ENCODE peak calls at places on chromosomes 13 and 19, in four cellular contexts. R is CD4-positive, CD25-positive, alpha-beta regulatory T cell; C is testis; Y is stomach. N is an unnamed sample.
A peak's percentile ranks its signal among the peaks of the same experiment; 100 is the strongest.

GRCh38 chr13:77374786-77375185 is 47.9 kb upstream of the MYCBP2 start:
- DNase-seq in R (no peak), Y (no peak), C (peak; percentile 20), N (no peak)

GRCh38 chr13:90594694-90595093 is 752.8 kb upstream of the MIR17HG start:
- DNase-seq in C (no peak), R (no peak), Y (no peak), N (no peak)

GRCh38 chr13:111202745-111203144 is 87.6 kb downstream of the ARHGEF7 start:
- DNase-seq in Y (no peak), C (peak; percentile 61), R (no peak), N (no peak)

GRCh38 chr13:74715718-74716117 is 581.5 kb upstream of the KLF12 start:
- DNase-seq in Y (no peak), R (no peak), C (no peak), N (no peak)

GRCh38 chr13:21511841-21512240 is 52.7 kb upstream of the ZDHHC20 start:
- DNase-seq in C (no peak), Y (no peak), R (no peak), N (no peak)

GRCh38 chr13:45989607-45990006 is 62.9 kb downstream of the ZC3H13 start:
- DNase-seq in Y (no peak), C (no peak), R (no peak), N (no peak)

GRCh38 chr19:53136432-53136831 is 3.7 kb upstream of the ZNF415 start:
- DNase-seq in C (no peak), Y (no peak), R (no peak), N (no peak)

GRCh38 chr19:42497492-42498226 is 30.6 kb downstream of the CEACAM1 start:
- DNase-seq in C (no peak), Y (peak; percentile 60), R (no peak), N (no peak)

GRCh38 chr13:49436890-49437289 is 7.0 kb downstream of the CAB39L start:
- DNase-seq in C (peak; percentile 43), Y (no peak), R (no peak), N (no peak)

GRCh38 chr13:40619479-40619814 is 47.0 kb downstream of the FOXO1 start:
- DNase-seq in R (no peak), Y (no peak), C (no peak), N (no peak)

GRCh38 chr19:54727562-54727961 is 3.3 kb downstream of the KIR3DL3 start:
- DNase-seq in C (no peak), R (no peak), Y (no peak), N (no peak)

GRCh38 chr19:14654786-14655185 is 19.9 kb downstream of the ADGRE3 start:
- DNase-seq in Y (no peak), C (no peak), R (no peak), N (no peak)

GRCh38 chr19:54029930-54030490 is 33.7 kb downstream of the VSTM1 start:
- DNase-seq in Y (peak; percentile 66), R (peak; percentile 28), C (peak; percentile 80), N (peak; percentile 84)

GRCh38 chr19:277581-278165 is 13.5 kb downstream of the PLPP2 start:
- DNase-seq in R (no peak), C (no peak), Y (no peak), N (no peak)

GRCh38 chr19:43638214-43638990 is 1.2 kb downstream of the CADM4 start:
- DNase-seq in Y (no peak), C (no peak), R (no peak), N (no peak)

GRCh38 chr19:485122-485521 is 11.2 kb upstream of the MADCAM1 start:
- DNase-seq in C (no peak), Y (no peak), R (no peak), N (no peak)

GRCh38 chr19:16382775-16383543 is 58.3 kb downstream of the KLF2 start:
- DNase-seq in Y (peak; percentile 82), C (peak; percentile 92), R (peak; percentile 67), N (peak; percentile 63)
- H3K36me3 ChIP-seq in Y (peaks cover 54% of the 10 kb centered on the region), C (no peaks in the 10 kb centered on the region), R (peaks cover 23% of the 10 kb centered on the region), N (peaks cover 6% of the 10 kb centered on the region)

DNA sequence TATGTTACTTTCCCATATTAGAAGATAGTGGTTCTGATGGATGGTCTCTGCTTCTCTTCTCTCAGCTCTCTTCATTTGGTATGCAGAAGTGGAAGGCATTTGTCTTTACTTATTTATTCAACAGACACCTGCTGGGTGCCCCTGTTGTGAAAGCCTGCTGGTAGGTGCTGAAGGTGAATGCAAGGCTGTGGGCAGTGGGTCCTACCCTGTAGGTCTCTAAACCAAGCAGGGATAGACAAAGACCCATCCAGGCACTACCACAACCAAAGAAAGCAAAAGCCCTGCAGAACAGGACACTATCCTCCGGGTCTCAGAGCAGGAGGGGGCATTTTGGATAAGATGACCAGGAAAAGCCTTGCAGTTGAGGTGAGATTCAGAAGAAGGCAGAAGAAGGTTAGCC is 106.1 kb downstream of the STARD13 start:
- DNase-seq in Y (no peak), C (no peak), R (no peak), N (no peak)
- H3K36me3 ChIP-seq in Y (no peaks in the 10 kb centered on the region), C (no peaks in the 10 kb centered on the region), R (no peaks in the 10 kb centered on the region), N (no peaks in the 10 kb centered on the region)

DNA sequence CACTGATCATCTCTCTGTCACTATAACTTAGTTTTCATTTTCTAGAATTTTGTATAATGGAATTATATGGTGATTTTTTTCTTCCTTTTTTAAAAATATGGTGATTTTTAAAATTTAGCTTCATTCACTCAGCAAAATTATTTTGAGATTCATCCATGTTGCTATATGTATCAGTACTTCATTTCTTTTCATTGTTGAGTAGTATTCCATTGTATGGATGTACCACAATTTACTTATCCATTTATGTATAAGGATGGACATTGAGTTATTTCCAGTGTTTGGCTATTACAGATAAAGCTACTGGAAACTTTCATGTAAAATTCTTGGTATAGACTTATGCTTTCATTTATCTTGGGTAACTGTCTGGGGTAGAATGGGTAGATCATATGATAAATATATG is 12.8 kb downstream of the ZNF546 start:
- DNase-seq in C (no peak), Y (no peak), R (no peak), N (no peak)
- H3K36me3 ChIP-seq in C (no peaks in the 10 kb centered on the region), Y (peaks cover 90% of the 10 kb centered on the region), R (peaks cover 50% of the 10 kb centered on the region), N (no peaks in the 10 kb centered on the region)

DNA sequence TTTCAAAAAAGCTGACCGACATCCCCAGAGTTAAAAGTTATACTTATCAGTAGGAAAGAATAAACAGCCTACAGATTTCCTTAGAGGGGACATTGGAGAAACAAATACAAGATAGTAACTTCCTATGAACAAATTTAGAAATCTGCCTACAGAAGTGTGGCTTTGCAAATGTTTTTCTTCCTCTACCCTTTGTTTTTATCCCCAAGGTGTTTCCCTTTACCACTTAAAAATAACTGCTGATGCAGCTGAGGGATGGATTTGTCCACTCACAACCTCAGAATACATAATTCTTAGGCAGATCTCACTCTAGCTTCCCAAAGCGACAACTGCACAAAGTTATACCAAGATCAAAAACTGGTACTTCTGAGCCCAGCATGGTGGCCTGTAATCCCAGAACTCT is 20.9 kb downstream of the MED4 start:
- DNase-seq in Y (no peak), C (no peak), R (no peak), N (no peak)
- H3K36me3 ChIP-seq in Y (peaks cover 100% of the 10 kb centered on the region), C (no peaks in the 10 kb centered on the region), R (peaks cover 85% of the 10 kb centered on the region), N (peaks cover 32% of the 10 kb centered on the region)

GRCh38 chr13:75843033-75843432 is 206.9 kb downstream of the LMO7 start:
- DNase-seq in C (no peak), Y (no peak), R (no peak), N (no peak)
- H3K36me3 ChIP-seq in C (no peaks in the 10 kb centered on the region), Y (peaks cover 54% of the 10 kb centered on the region), R (peaks cover 13% of the 10 kb centered on the region), N (no peaks in the 10 kb centered on the region)

GRCh38 chr19:34220472-34221063 is 33.8 kb upstream of the GARRE1 start:
- DNase-seq in R (peak; percentile 47), C (peak; percentile 87), Y (peak; percentile 72), N (peak; percentile 31)
- H3K36me3 ChIP-seq in R (peaks cover 64% of the 10 kb centered on the region), C (no peaks in the 10 kb centered on the region), Y (peaks cover 80% of the 10 kb centered on the region), N (peaks cover 11% of the 10 kb centered on the region)

GRCh38 chr19:49339364-49340068 is 4.3 kb downstream of the CD37 start:
- DNase-seq in C (peak; percentile 81), R (no peak), Y (peak; percentile 87), N (no peak)

GRCh38 chr19:49342291-49342721 is 7.1 kb downstream of the CD37 start:
- DNase-seq in C (no peak), R (no peak), Y (no peak), N (no peak)

GRCh38 chr19:49338691-49339363 is 3.6 kb downstream of the CD37 start:
- DNase-seq in C (peak; percentile 80), R (no peak), Y (peak; percentile 96), N (no peak)

GRCh38 chr19:49340865-49341718 is 5.9 kb downstream of the CD37 start:
- DNase-seq in R (no peak), Y (no peak), C (no peak), N (no peak)

GRCh38 chr19:49340069-49340864 is 5.1 kb downstream of the CD37 start:
- DNase-seq in R (no peak), C (peak; percentile 58), Y (peak; percentile 84), N (no peak)
- H3K36me3 ChIP-seq in R (peaks cover 14% of the 10 kb centered on the region), C (no peaks in the 10 kb centered on the region), Y (peaks cover 44% of the 10 kb centered on the region), N (peaks cover 26% of the 10 kb centered on the region)

GRCh38 chr13:114020750-114021463 is 47.0 kb upstream of the C13orf46 start:
- DNase-seq in C (no peak), R (no peak), Y (no peak), N (no peak)

GRCh38 chr13:114017028-114017630 is 43.3 kb upstream of the C13orf46 start:
- DNase-seq in C (no peak), Y (no peak), R (no peak), N (no peak)

GRCh38 chr13:114018461-114019055 is 44.7 kb upstream of the C13orf46 start:
- DNase-seq in C (no peak), Y (no peak), R (no peak), N (no peak)

GRCh38 chr13:114017966-114018365 is 44.1 kb upstream of the C13orf46 start:
- DNase-seq in Y (no peak), R (no peak), C (no peak), N (no peak)

DNA sequence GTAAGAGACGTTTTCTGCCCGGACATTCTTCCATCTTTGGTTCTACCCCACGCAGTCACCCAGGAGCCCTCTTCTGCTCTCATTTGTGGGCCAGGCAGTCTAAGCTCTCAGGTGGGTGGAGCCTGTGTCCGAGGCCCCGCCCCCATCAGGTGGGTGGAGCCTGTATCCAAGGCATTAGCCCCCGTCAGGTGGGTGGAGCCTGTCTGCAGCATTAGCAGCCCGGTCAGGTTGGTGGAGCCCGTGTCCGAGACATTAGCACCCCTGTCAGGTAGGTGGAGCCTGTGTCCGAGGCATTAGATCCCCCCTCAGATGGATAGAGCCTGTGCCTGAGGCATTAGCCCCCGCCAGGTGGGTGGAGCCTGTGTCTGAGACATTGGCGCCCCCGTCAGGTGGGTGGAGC is 45.5 kb upstream of the C13orf46 start:
- DNase-seq in R (peak; percentile 37), C (peak; percentile 63), Y (no peak), N (no peak)
- H3K36me3 ChIP-seq in R (peaks cover 94% of the 10 kb centered on the region), C (no peaks in the 10 kb centered on the region), Y (peaks cover 82% of the 10 kb centered on the region), N (peaks cover 14% of the 10 kb centered on the region)

GRCh38 chr19:10680545-10681135 is 20.6 kb upstream of the QTRT1 start:
- DNase-seq in R (no peak), Y (no peak), C (no peak), N (no peak)

GRCh38 chr19:10683582-10683981 is 17.7 kb upstream of the QTRT1 start:
- DNase-seq in C (no peak), R (no peak), Y (no peak), N (no peak)

GRCh38 chr19:10683064-10683426 is 18.2 kb upstream of the QTRT1 start:
- DNase-seq in C (no peak), R (no peak), Y (no peak), N (no peak)

GRCh38 chr19:10681658-10682057 is 19.6 kb upstream of the QTRT1 start:
- DNase-seq in C (no peak), Y (no peak), R (no peak), N (no peak)

GRCh38 chr19:10682397-10683063 is 18.7 kb upstream of the QTRT1 start:
- DNase-seq in R (no peak), C (no peak), Y (no peak), N (no peak)
- H3K36me3 ChIP-seq in R (peaks cover 92% of the 10 kb centered on the region), C (no peaks in the 10 kb centered on the region), Y (peaks cover 99% of the 10 kb centered on the region), N (peaks cover 87% of the 10 kb centered on the region)